ENCODE peak calls at places on chromosomes 16 and 17, in eight cellular contexts. R is left cardiac atrium, P is breast epithelium, H is left colon, N is fibroblast of mammary gland, K is ACHN, E is IMR-90, S is HTR-8/SVneo. W is an unnamed sample.

GRCh38 chr17:47265983-47266541 is 12.4 kb downstream of the ITGB3 start:
- DNase-seq in R (no peak), P (no peak), H (no peak), N (peak; percentile 94), K (peak; percentile 58), E (peak; percentile 71), S (no peak), W (no peak)

GRCh38 chr17:27207073-27207511 is 86.8 kb upstream of the WSB1 start:
- DNase-seq in R (no peak), P (no peak), H (no peak), N (peak; percentile 80), K (peak; percentile 62), E (peak; percentile 71), S (peak; percentile 30), W (no peak)

GRCh38 chr16:70490261-70490660 is 33.1 kb downstream of the COG4 start:
- DNase-seq in R (no peak), P (no peak), H (no peak), N (peak; percentile 18), K (no peak), E (peak; percentile 15), S (no peak), W (no peak)

GRCh38 chr17:63694229-63694973 is 5.5 kb downstream of the LIMD2 start:
- DNase-seq in R (no peak), P (no peak), H (no peak), N (no peak), K (no peak), E (no peak), S (no peak), W (no peak)

GRCh38 chr17:8916470-8916869 is 49.0 kb upstream of the PIK3R6 start:
- DNase-seq in R (no peak), P (no peak), H (no peak), N (peak; percentile 29), K (no peak), E (no peak), S (no peak), W (no peak)

GRCh38 chr17:61470530-61471136 is 18.4 kb downstream of the TBX4 start:
- DNase-seq in R (no peak), P (no peak), H (no peak), N (no peak), K (no peak), E (no peak), S (no peak), W (no peak)

GRCh38 chr17:48470388-48471034 is 40.5 kb upstream of the SKAP1 start:
- DNase-seq in R (no peak), P (no peak), H (no peak), N (peak; percentile 63), K (peak; percentile 52), E (peak; percentile 62), S (peak; percentile 69), W (no peak)

GRCh38 chr17:59027750-59028149 is 78.9 kb downstream of the TRIM37 start:
- DNase-seq in R (no peak), P (no peak), H (no peak), N (no peak), K (no peak), E (no peak), S (no peak), W (no peak)

GRCh38 chr17:78265121-78265520 is 33.7 kb downstream of the TMEM235 start:
- DNase-seq in R (no peak), P (no peak), H (no peak), N (no peak), K (no peak), E (no peak), S (no peak), W (no peak)

GRCh38 chr16:24701521-24701951 is 27.9 kb upstream of the TNRC6A start:
- DNase-seq in R (no peak), P (no peak), H (no peak), N (peak; percentile 89), K (peak; percentile 30), E (peak; percentile 51), S (no peak), W (no peak)

GRCh38 chr17:40949406-40949805 is 12.0 kb upstream of the KRT23 start:
- DNase-seq in R (no peak), P (no peak), H (no peak), N (no peak), K (no peak), E (no peak), S (no peak), W (no peak)

GRCh38 chr16:81939164-81940067 is 71.9 kb downstream of the SDR42E1 start:
- DNase-seq in R (no peak), P (no peak), H (no peak), N (no peak), K (no peak), E (no peak), S (no peak), W (no peak)

GRCh38 chr16:952321-952720 is 18.5 kb downstream of the LMF1 start:
- DNase-seq in R (no peak), P (no peak), H (no peak), N (no peak), K (no peak), E (no peak), S (no peak), W (no peak)

GRCh38 chr17:35160354-35161201 is 13.0 kb downstream of the UNC45B start:
- DNase-seq in R (no peak), P (no peak), H (no peak), N (no peak), K (no peak), E (no peak), S (no peak), W (peak; percentile 57)

W was measured in CD8-positive, alpha-beta T cell.